ENCODE peak calls at places on chromosomes 1 and 21, in eight cellular contexts. One of them, this sample, is unnamed.
A peak's percentile ranks its signal among the peaks of the same experiment; 100 is the strongest.

GRCh38 chr1:98897046-98897445 is 107.6 kb downstream of the PLPPR5 start:
- DNase-seq in HuH-7: no peak
- DNase-seq in astrocyte of the cerebellum: no peak
- DNase-seq in NCI-H1105: no peak
- DNase-seq in HTR-8/SVneo: no peak
- DNase-seq in cardiac muscle cell: no peak
- DNase-seq in A549: no peak
- DNase-seq in SHP77: no peak
- DNase-seq in this sample: no peak

GRCh38 chr1:156707486-156708244 is 2.3 kb upstream of the CRABP2 start:
- DNase-seq in cardiac muscle cell: no peak
- DNase-seq in astrocyte of the cerebellum: no peak
- DNase-seq in HuH-7: no peak
- DNase-seq in NCI-H1105: no peak
- DNase-seq in SHP77: no peak
- DNase-seq in HTR-8/SVneo: no peak
- DNase-seq in A549: no peak
- DNase-seq in this sample: no peak

GRCh38 chr1:30058966-30059365 is 664.4 kb downstream of the MATN1 start:
- DNase-seq in A549: peak; percentile 33
- DNase-seq in HuH-7: no peak
- DNase-seq in cardiac muscle cell: no peak
- DNase-seq in HTR-8/SVneo: peak; percentile 81
- DNase-seq in SHP77: no peak
- DNase-seq in astrocyte of the cerebellum: peak; percentile 73
- DNase-seq in NCI-H1105: no peak
- DNase-seq in this sample: peak; percentile 39

GRCh38 chr1:184903111-184903692 is 71.1 kb downstream of the NIBAN1 start:
- DNase-seq in astrocyte of the cerebellum: no peak
- DNase-seq in NCI-H1105: no peak
- DNase-seq in SHP77: no peak
- DNase-seq in A549: no peak
- DNase-seq in HuH-7: no peak
- DNase-seq in cardiac muscle cell: no peak
- DNase-seq in HTR-8/SVneo: no peak
- DNase-seq in this sample: no peak

GRCh38 chr1:221865808-221866207 is 123.9 kb upstream of the DUSP10 start:
- DNase-seq in astrocyte of the cerebellum: no peak
- DNase-seq in A549: no peak
- DNase-seq in cardiac muscle cell: no peak
- DNase-seq in HuH-7: no peak
- DNase-seq in HTR-8/SVneo: no peak
- DNase-seq in SHP77: no peak
- DNase-seq in NCI-H1105: no peak
- DNase-seq in this sample: no peak

GRCh38 chr1:212782422-212783154 is 9.0 kb downstream of the NSL1 start:
- DNase-seq in cardiac muscle cell: no peak
- DNase-seq in astrocyte of the cerebellum: no peak
- DNase-seq in HuH-7: no peak
- DNase-seq in HTR-8/SVneo: peak; percentile 25
- DNase-seq in NCI-H1105: peak; percentile 1
- DNase-seq in A549: no peak
- DNase-seq in SHP77: no peak
- DNase-seq in this sample: no peak

GRCh38 chr1:221994274-221994698 is 252.4 kb upstream of the DUSP10 start:
- DNase-seq in astrocyte of the cerebellum: no peak
- DNase-seq in NCI-H1105: no peak
- DNase-seq in SHP77: no peak
- DNase-seq in cardiac muscle cell: no peak
- DNase-seq in HTR-8/SVneo: no peak
- DNase-seq in HuH-7: no peak
- DNase-seq in A549: no peak
- DNase-seq in this sample: no peak

GRCh38 chr1:182408435-182409070 is 8.1 kb upstream of the TEDDM1 start:
- DNase-seq in A549: no peak
- DNase-seq in HTR-8/SVneo: no peak
- DNase-seq in HuH-7: no peak
- DNase-seq in cardiac muscle cell: no peak
- DNase-seq in SHP77: no peak
- DNase-seq in NCI-H1105: no peak
- DNase-seq in astrocyte of the cerebellum: no peak
- DNase-seq in this sample: no peak

GRCh38 chr21:16837319-16837718 is 675.5 kb upstream of the CXADR start:
- DNase-seq in A549: no peak
- DNase-seq in HuH-7: no peak
- DNase-seq in HTR-8/SVneo: no peak
- DNase-seq in SHP77: no peak
- DNase-seq in astrocyte of the cerebellum: peak; percentile 33
- DNase-seq in cardiac muscle cell: no peak
- DNase-seq in NCI-H1105: no peak
- DNase-seq in this sample: no peak

GRCh38 chr1:244762629-244763028 is 72.8 kb upstream of the COX20 start:
- DNase-seq in NCI-H1105: no peak
- DNase-seq in A549: no peak
- DNase-seq in cardiac muscle cell: no peak
- DNase-seq in HTR-8/SVneo: no peak
- DNase-seq in HuH-7: no peak
- DNase-seq in astrocyte of the cerebellum: no peak
- DNase-seq in SHP77: no peak
- DNase-seq in this sample: no peak

GRCh38 chr1:228299901-228300300 is 92.1 kb downstream of the OBSCN start:
- DNase-seq in HTR-8/SVneo: no peak
- DNase-seq in A549: no peak
- DNase-seq in NCI-H1105: no peak
- DNase-seq in cardiac muscle cell: no peak
- DNase-seq in HuH-7: no peak
- DNase-seq in astrocyte of the cerebellum: no peak
- DNase-seq in SHP77: no peak
- DNase-seq in this sample: no peak

GRCh38 chr1:117824612-117825011 is 104.8 kb downstream of the GDAP2 start:
- DNase-seq in NCI-H1105: no peak
- DNase-seq in HTR-8/SVneo: no peak
- DNase-seq in astrocyte of the cerebellum: peak; percentile 87
- DNase-seq in cardiac muscle cell: no peak
- DNase-seq in SHP77: no peak
- DNase-seq in HuH-7: no peak
- DNase-seq in A549: no peak
- DNase-seq in this sample: no peak

GRCh38 chr1:244968431-244968830 is 104.1 kb upstream of the HNRNPU start:
- DNase-seq in HTR-8/SVneo: no peak
- DNase-seq in HuH-7: no peak
- DNase-seq in NCI-H1105: no peak
- DNase-seq in cardiac muscle cell: no peak
- DNase-seq in astrocyte of the cerebellum: no peak
- DNase-seq in SHP77: no peak
- DNase-seq in A549: no peak
- DNase-seq in this sample: no peak

GRCh38 chr1:229470406-229471043 is 36.6 kb upstream of the ACTA1 start:
- DNase-seq in HuH-7: no peak
- DNase-seq in SHP77: no peak
- DNase-seq in NCI-H1105: no peak
- DNase-seq in cardiac muscle cell: no peak
- DNase-seq in A549: no peak
- DNase-seq in astrocyte of the cerebellum: no peak
- DNase-seq in HTR-8/SVneo: no peak
- DNase-seq in this sample: no peak

GRCh38 chr1:212607206-212607923 is 1.2 kb upstream of the ATF3 start:
- DNase-seq in A549: no peak
- DNase-seq in HTR-8/SVneo: no peak
- DNase-seq in astrocyte of the cerebellum: no peak
- DNase-seq in HuH-7: no peak
- DNase-seq in SHP77: no peak
- DNase-seq in cardiac muscle cell: peak; percentile 42
- DNase-seq in NCI-H1105: peak; percentile 8
- DNase-seq in this sample: no peak

GRCh38 chr1:205660361-205660760 is 19.9 kb downstream of the SLC45A3 start:
- DNase-seq in astrocyte of the cerebellum: no peak
- DNase-seq in HuH-7: no peak
- DNase-seq in A549: no peak
- DNase-seq in HTR-8/SVneo: no peak
- DNase-seq in NCI-H1105: no peak
- DNase-seq in cardiac muscle cell: no peak
- DNase-seq in SHP77: no peak
- DNase-seq in this sample: no peak

GRCh38 chr21:14712121-14712520 is 166.0 kb upstream of the SAMSN1 start:
- DNase-seq in SHP77: no peak
- DNase-seq in HTR-8/SVneo: no peak
- DNase-seq in HuH-7: no peak
- DNase-seq in cardiac muscle cell: no peak
- DNase-seq in astrocyte of the cerebellum: no peak
- DNase-seq in A549: no peak
- DNase-seq in NCI-H1105: no peak
- DNase-seq in this sample: no peak

GRCh38 chr1:10693497-10694273 is 102.8 kb downstream of the CASZ1 start:
- DNase-seq in cardiac muscle cell: peak; percentile 71
- DNase-seq in HTR-8/SVneo: peak; percentile 24
- DNase-seq in SHP77: no peak
- DNase-seq in HuH-7: peak; percentile 46
- DNase-seq in NCI-H1105: peak; percentile 30
- DNase-seq in astrocyte of the cerebellum: no peak
- DNase-seq in A549: peak; percentile 28
- DNase-seq in this sample: peak; percentile 63

GRCh38 chr1:59446257-59446901 is 149.5 kb downstream of the FGGY start:
- DNase-seq in NCI-H1105: no peak
- DNase-seq in cardiac muscle cell: peak; percentile 27
- DNase-seq in A549: no peak
- DNase-seq in HuH-7: no peak
- DNase-seq in SHP77: no peak
- DNase-seq in astrocyte of the cerebellum: no peak
- DNase-seq in HTR-8/SVneo: no peak
- DNase-seq in this sample: peak; percentile 43

GRCh38 chr1:156711011-156711817 is 5.8 kb upstream of the CRABP2 start:
- DNase-seq in A549: no peak
- DNase-seq in HTR-8/SVneo: no peak
- DNase-seq in NCI-H1105: no peak
- DNase-seq in astrocyte of the cerebellum: no peak
- DNase-seq in SHP77: no peak
- DNase-seq in HuH-7: no peak
- DNase-seq in cardiac muscle cell: peak; percentile 89
- DNase-seq in this sample: no peak

GRCh38 chr1:205270764-205271163 is 43.0 kb downstream of the TMCC2 start:
- DNase-seq in SHP77: peak; percentile 50
- DNase-seq in astrocyte of the cerebellum: no peak
- DNase-seq in HuH-7: no peak
- DNase-seq in A549: no peak
- DNase-seq in NCI-H1105: no peak
- DNase-seq in cardiac muscle cell: no peak
- DNase-seq in HTR-8/SVneo: no peak
- DNase-seq in this sample: peak; percentile 76

GRCh38 chr1:84735483-84735882 is 45.2 kb upstream of the SSX2IP start:
- DNase-seq in A549: no peak
- DNase-seq in cardiac muscle cell: no peak
- DNase-seq in HTR-8/SVneo: no peak
- DNase-seq in astrocyte of the cerebellum: no peak
- DNase-seq in SHP77: no peak
- DNase-seq in NCI-H1105: no peak
- DNase-seq in HuH-7: no peak
- DNase-seq in this sample: no peak

GRCh38 chr1:8152731-8153702 is 126.9 kb upstream of the ERRFI1 start:
- DNase-seq in HTR-8/SVneo: no peak
- DNase-seq in SHP77: no peak
- DNase-seq in astrocyte of the cerebellum: no peak
- DNase-seq in NCI-H1105: no peak
- DNase-seq in cardiac muscle cell: no peak
- DNase-seq in A549: no peak
- DNase-seq in HuH-7: no peak
- DNase-seq in this sample: no peak

GRCh38 chr1:151720190-151720953 is 950 bp upstream of the RIIAD1 start:
- DNase-seq in SHP77: no peak
- DNase-seq in HTR-8/SVneo: no peak
- DNase-seq in NCI-H1105: no peak
- DNase-seq in astrocyte of the cerebellum: no peak
- DNase-seq in HuH-7: no peak
- DNase-seq in cardiac muscle cell: peak; percentile 35
- DNase-seq in A549: no peak
- DNase-seq in this sample: peak; percentile 64

GRCh38 chr1:210597555-210598134 is 268.9 kb downstream of the HHAT start:
- DNase-seq in cardiac muscle cell: no peak
- DNase-seq in SHP77: peak; percentile 7
- DNase-seq in A549: peak; percentile 68
- DNase-seq in astrocyte of the cerebellum: peak; percentile 84
- DNase-seq in HTR-8/SVneo: peak; percentile 61
- DNase-seq in NCI-H1105: no peak
- DNase-seq in HuH-7: no peak
- DNase-seq in this sample: peak; percentile 46

GRCh38 chr21:27694667-27695066 is 727.8 kb upstream of the ADAMTS5 start:
- DNase-seq in HuH-7: no peak
- DNase-seq in astrocyte of the cerebellum: no peak
- DNase-seq in HTR-8/SVneo: no peak
- DNase-seq in NCI-H1105: no peak
- DNase-seq in SHP77: no peak
- DNase-seq in A549: no peak
- DNase-seq in cardiac muscle cell: no peak
- DNase-seq in this sample: no peak

GRCh38 chr1:171984850-171985485 is 143.7 kb downstream of the DNM3 start:
- DNase-seq in HuH-7: peak; percentile 12
- DNase-seq in cardiac muscle cell: peak; percentile 38
- DNase-seq in astrocyte of the cerebellum: no peak
- DNase-seq in HTR-8/SVneo: peak; percentile 10
- DNase-seq in SHP77: peak; percentile 32
- DNase-seq in NCI-H1105: peak; percentile 26
- DNase-seq in A549: peak; percentile 24
- DNase-seq in this sample: peak; percentile 4

GRCh38 chr1:9246841-9247785 is 12.5 kb downstream of the H6PD start:
- DNase-seq in SHP77: no peak
- DNase-seq in HuH-7: no peak
- DNase-seq in NCI-H1105: no peak
- DNase-seq in astrocyte of the cerebellum: no peak
- DNase-seq in cardiac muscle cell: no peak
- DNase-seq in HTR-8/SVneo: no peak
- DNase-seq in A549: no peak
- DNase-seq in this sample: no peak

GRCh38 chr21:29647353-29647781 is 292.4 kb downstream of the GRIK1 start:
- DNase-seq in HuH-7: no peak
- DNase-seq in HTR-8/SVneo: no peak
- DNase-seq in astrocyte of the cerebellum: no peak
- DNase-seq in cardiac muscle cell: no peak
- DNase-seq in A549: no peak
- DNase-seq in SHP77: peak; percentile 96
- DNase-seq in NCI-H1105: no peak
- DNase-seq in this sample: peak; percentile 18

GRCh38 chr21:42818328-42818749 is 61.0 kb downstream of the WDR4 start:
- DNase-seq in HTR-8/SVneo: no peak
- DNase-seq in NCI-H1105: peak; percentile 33
- DNase-seq in cardiac muscle cell: peak; percentile 33
- DNase-seq in A549: no peak
- DNase-seq in HuH-7: no peak
- DNase-seq in SHP77: no peak
- DNase-seq in astrocyte of the cerebellum: no peak
- DNase-seq in this sample: peak; percentile 47

GRCh38 chr1:108503062-108503740 is 53.1 kb downstream of the NBPF6 start:
- DNase-seq in HuH-7: peak; percentile 20
- DNase-seq in cardiac muscle cell: peak; percentile 41
- DNase-seq in NCI-H1105: no peak
- DNase-seq in HTR-8/SVneo: peak; percentile 21
- DNase-seq in A549: peak; percentile 13
- DNase-seq in astrocyte of the cerebellum: peak; percentile 49
- DNase-seq in SHP77: no peak
- DNase-seq in this sample: peak; percentile 66

GRCh38 chr1:48889088-48889487 is 112.4 kb upstream of the BEND5 start:
- DNase-seq in astrocyte of the cerebellum: no peak
- DNase-seq in cardiac muscle cell: no peak
- DNase-seq in A549: no peak
- DNase-seq in HuH-7: no peak
- DNase-seq in NCI-H1105: no peak
- DNase-seq in HTR-8/SVneo: no peak
- DNase-seq in SHP77: no peak
- DNase-seq in this sample: no peak

GRCh38 chr21:46028547-46029200 is 47.1 kb downstream of the COL6A1 start:
- DNase-seq in A549: no peak
- DNase-seq in SHP77: no peak
- DNase-seq in NCI-H1105: no peak
- DNase-seq in HuH-7: no peak
- DNase-seq in astrocyte of the cerebellum: no peak
- DNase-seq in HTR-8/SVneo: no peak
- DNase-seq in cardiac muscle cell: no peak
- DNase-seq in this sample: peak; percentile 77

GRCh38 chr1:234315091-234315541 is 58.1 kb upstream of the COA6 start:
- DNase-seq in A549: no peak
- DNase-seq in HuH-7: no peak
- DNase-seq in NCI-H1105: no peak
- DNase-seq in astrocyte of the cerebellum: peak; percentile 55
- DNase-seq in SHP77: no peak
- DNase-seq in HTR-8/SVneo: peak; percentile 41
- DNase-seq in cardiac muscle cell: no peak
- DNase-seq in this sample: no peak

This sample was measured in hepatic stellate cell.